ENCODE peak calls at places on chromosomes 3 and 15, in six cellular contexts. K is suprapubic skin, S is sigmoid colon, E is left ventricle myocardium inferior, W is adipocyte, L is tibial artery. H is an unnamed sample.

GRCh38 chr15:39151545-39151944 is 429.3 kb upstream of the THBS1 start:
- DNase-seq in L (no peak), E (no peak), W (no peak), S (no peak), K (no peak), H (no peak)

GRCh38 chr3:174784206-174784934 is 74.8 kb upstream of the NAALADL2 start:
- DNase-seq in L (no peak), S (no peak), K (no peak), E (no peak), W (peak; percentile 17), H (no peak)

GRCh38 chr3:111924283-111924682 is 54.5 kb upstream of the ABHD10 start:
- DNase-seq in W (no peak), E (peak; percentile 64), K (no peak), S (peak; percentile 93), L (peak; percentile 75), H (peak; percentile 60)

GRCh38 chr3:87206635-87207034 is 20.5 kb upstream of the CHMP2B start:
- DNase-seq in L (no peak), E (no peak), K (no peak), S (no peak), W (no peak), H (no peak)

GRCh38 chr15:60362318-60363023 is 35.3 kb downstream of the ANXA2 start:
- DNase-seq in E (no peak), K (no peak), S (no peak), L (no peak), W (peak; percentile 85), H (peak; percentile 83)

GRCh38 chr3:68751883-68752282 is 180.5 kb downstream of the TAFA4 start:
- DNase-seq in L (no peak), K (no peak), E (no peak), W (no peak), S (no peak), H (no peak)

GRCh38 chr3:101303089-101303731 is 17.2 kb downstream of the IMPG2 start:
- DNase-seq in K (no peak), W (peak; percentile 35), S (no peak), E (no peak), L (no peak), H (no peak)

GRCh38 chr3:40299721-40300335 is 9.7 kb upstream of the EIF1B start:
- DNase-seq in K (no peak), E (no peak), L (no peak), W (peak; percentile 76), S (no peak), H (no peak)

GRCh38 chr15:47949815-47950214 is 171.0 kb upstream of the SLC24A5 start:
- DNase-seq in E (no peak), K (no peak), L (no peak), W (no peak), S (no peak), H (no peak)

GRCh38 chr15:42149493-42150245 is 6.8 kb downstream of the PLA2G4F start:
- DNase-seq in S (no peak), E (no peak), W (no peak), K (peak; percentile 72), L (no peak), H (no peak)

GRCh38 chr15:77589839-77590238 is 42.9 kb downstream of the LINGO1 start:
- DNase-seq in E (no peak), S (no peak), K (no peak), W (no peak), L (no peak), H (no peak)

GRCh38 chr3:14363976-14364375 is 38.4 kb upstream of the SLC6A6 start:
- DNase-seq in L (no peak), K (no peak), E (no peak), W (peak; percentile 38), S (no peak), H (no peak)

GRCh38 chr15:29089731-29090616 is 179.6 kb downstream of the NSMCE3 start:
- DNase-seq in L (peak; percentile 16), S (peak; percentile 47), W (peak; percentile 38), E (no peak), K (no peak), H (no peak)

GRCh38 chr3:111733154-111733553 is 125.9 kb upstream of the PHLDB2 start:
- DNase-seq in K (no peak), E (no peak), W (no peak), L (no peak), S (no peak), H (no peak)

GRCh38 chr3:181711325-181712135 is at the start of gene SOX2:
- DNase-seq in W (peak; percentile 77), E (peak; percentile 35), L (no peak), S (peak; percentile 79), K (no peak), H (peak; percentile 69)

GRCh38 chr3:63364495-63364894 is 86.4 kb downstream of the SYNPR start:
- DNase-seq in L (no peak), E (no peak), S (no peak), K (no peak), W (peak; percentile 45), H (peak; percentile 36)

GRCh38 chr15:60804986-60805949 is 326.3 kb upstream of the ICE2 start:
- DNase-seq in W (no peak), L (no peak), S (no peak), E (no peak), K (no peak), H (peak; percentile 2)

GRCh38 chr3:95297586-95297985 is 1234.7 kb downstream of the NSUN3 start:
- DNase-seq in S (no peak), E (no peak), W (no peak), K (no peak), L (no peak), H (no peak)

GRCh38 chr15:77482570-77482969 is 61.9 kb downstream of the HMG20A start:
- DNase-seq in W (peak; percentile 80), K (no peak), E (no peak), L (no peak), S (no peak), H (no peak)

GRCh38 chr3:52399131-52399530 is 45.8 kb downstream of the SEMA3G start:
- DNase-seq in W (no peak), L (no peak), E (peak; percentile 2), S (no peak), K (no peak), H (no peak)

GRCh38 chr3:52398670-52399081 is 46.2 kb downstream of the SEMA3G start:
- DNase-seq in K (no peak), E (peak; percentile 9), S (no peak), W (no peak), L (no peak), H (no peak)

GRCh38 chr3:52401021-52401420 is 43.9 kb downstream of the SEMA3G start:
- DNase-seq in K (no peak), W (no peak), S (no peak), E (peak; percentile 7), L (no peak), H (no peak)

GRCh38 chr3:52400275-52400793 is 44.6 kb downstream of the SEMA3G start:
- DNase-seq in S (no peak), E (peak; percentile 13), K (no peak), W (no peak), L (no peak), H (no peak)

GRCh38 chr3:52399593-52399992 is 45.3 kb downstream of the SEMA3G start:
- DNase-seq in L (no peak), E (peak; percentile 7), K (no peak), S (no peak), W (no peak), H (no peak)
- H3K36me3 ChIP-seq in L (peaks cover 79% of the 10 kb centered on the region), E (peaks cover 40% of the 10 kb centered on the region), K (peaks cover 52% of the 10 kb centered on the region), S (peaks cover 25% of the 10 kb centered on the region), W (peaks cover 45% of the 10 kb centered on the region), H (no peaks in the 10 kb centered on the region)

GRCh38 chr3:12588674-12589054 is 31.8 kb downstream of the MKRN2 start:
- DNase-seq in W (no peak), K (no peak), S (no peak), L (no peak), E (no peak), H (no peak)
- H3K36me3 ChIP-seq in W (peaks cover 89% of the 10 kb centered on the region), K (peaks cover 90% of the 10 kb centered on the region), S (peaks cover 31% of the 10 kb centered on the region), L (peaks cover 99% of the 10 kb centered on the region), E (peaks cover 86% of the 10 kb centered on the region), H (peaks cover 45% of the 10 kb centered on the region)

GRCh38 chr15:101179341-101180153 is 72.3 kb downstream of the CHSY1 start:
- DNase-seq in E (no peak), K (peak; percentile 69), L (no peak), S (no peak), W (peak; percentile 81), H (no peak)

GRCh38 chr15:101180620-101181307 is 71.1 kb downstream of the CHSY1 start:
- DNase-seq in K (no peak), E (no peak), W (no peak), S (no peak), L (no peak), H (no peak)

GRCh38 chr15:101181349-101181748 is 70.5 kb downstream of the CHSY1 start:
- DNase-seq in K (no peak), W (no peak), S (no peak), L (no peak), E (no peak), H (no peak)

GRCh38 chr15:101176625-101177024 is 75.2 kb downstream of the CHSY1 start:
- DNase-seq in W (peak; percentile 67), K (peak; percentile 49), E (no peak), L (no peak), S (no peak), H (no peak)

GRCh38 chr15:101178414-101178813 is 73.4 kb downstream of the CHSY1 start:
- DNase-seq in L (no peak), S (no peak), W (no peak), K (peak; percentile 65), E (no peak), H (no peak)
- H3K36me3 ChIP-seq in L (peaks cover 28% of the 10 kb centered on the region), S (no peaks in the 10 kb centered on the region), W (peaks cover 20% of the 10 kb centered on the region), K (peaks cover 12% of the 10 kb centered on the region), E (peaks cover 41% of the 10 kb centered on the region), H (no peaks in the 10 kb centered on the region)

DNA sequence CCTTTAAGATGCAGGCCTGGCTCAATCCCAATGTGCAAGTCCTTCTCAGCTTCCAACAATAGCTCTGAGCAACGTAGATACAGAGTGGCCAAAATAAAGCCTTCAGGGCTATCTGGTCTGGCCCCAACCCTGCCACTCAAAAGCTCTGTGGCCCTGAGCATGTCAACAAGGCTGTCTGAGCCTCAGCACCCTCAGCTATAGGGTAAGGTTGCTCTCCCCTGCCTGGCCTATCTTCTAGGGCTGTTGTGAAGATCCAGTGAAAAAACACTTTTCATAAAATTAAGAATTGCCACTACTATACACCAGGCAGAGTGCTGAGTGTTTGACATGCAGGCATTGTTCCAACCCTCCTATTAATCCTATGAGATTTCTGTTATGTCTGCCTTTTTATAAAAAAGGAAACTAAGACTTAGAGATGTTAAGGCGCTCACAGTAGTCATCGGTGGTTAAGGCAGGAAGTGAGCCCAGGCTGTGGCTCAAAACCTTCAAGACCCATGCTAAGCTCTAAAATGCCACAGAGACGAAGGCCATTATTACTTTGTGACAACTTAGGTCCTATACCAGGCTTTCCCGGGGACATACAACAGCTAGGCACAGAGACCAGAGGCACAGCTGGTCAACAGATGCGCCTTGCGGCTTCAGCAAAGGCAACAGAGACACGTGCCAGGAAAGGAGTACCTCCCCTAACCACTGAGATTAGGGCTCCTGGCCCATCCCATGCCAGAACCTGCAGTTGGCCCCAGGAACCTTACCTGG is 5.1 kb downstream of the POLG start:
- DNase-seq in K (peak; percentile 35), L (no peak), W (no peak), E (no peak), S (no peak), H (no peak)
- H3K36me3 ChIP-seq in K (peaks cover 86% of the 10 kb centered on the region), L (peaks cover 91% of the 10 kb centered on the region), W (peaks cover 86% of the 10 kb centered on the region), E (peaks cover 88% of the 10 kb centered on the region), S (peaks cover 54% of the 10 kb centered on the region), H (peaks cover 54% of the 10 kb centered on the region)

DNA sequence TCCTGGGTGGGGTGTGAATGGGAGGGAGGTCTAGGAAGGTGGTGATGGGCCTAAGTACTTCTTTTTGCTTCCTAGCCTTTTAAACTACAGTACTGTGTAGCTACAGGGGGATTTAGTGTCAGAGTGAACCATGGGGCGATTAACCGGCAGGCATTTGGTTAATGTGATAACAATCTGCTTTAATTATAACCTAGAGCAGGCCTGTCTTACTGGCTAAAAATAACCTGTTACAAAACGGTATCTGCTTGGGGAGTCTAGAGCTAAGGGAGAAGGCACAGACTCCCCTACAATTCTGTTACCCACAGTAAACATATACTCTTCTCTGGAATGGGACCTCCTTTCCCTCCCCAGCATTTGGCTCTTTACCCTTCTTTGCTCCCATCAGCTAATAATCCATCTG is 85.4 kb downstream of the RBPMS2 start:
- DNase-seq in K (no peak), W (no peak), S (no peak), L (no peak), E (no peak), H (no peak)
- H3K36me3 ChIP-seq in K (peaks cover 57% of the 10 kb centered on the region), W (peaks cover 54% of the 10 kb centered on the region), S (peaks cover 13% of the 10 kb centered on the region), L (peaks cover 72% of the 10 kb centered on the region), E (peaks cover 67% of the 10 kb centered on the region), H (no peaks in the 10 kb centered on the region)

H was measured in PC-9.